ENCODE peak calls at places on chromosomes 13 and 19, in six cellular contexts. Q is B cell; D is SIG-M5; A is adrenal gland; J is AG20443; M is naive thymus-derived CD8-positive, alpha-beta T cell. T is an unnamed sample.

GRCh38 chr19:41363753-41364545 is at the start of gene B9D2:
- DNase-seq in D (peak), M (peak), A (peak), J (peak), Q (peak), T (peak)

GRCh38 chr13:114063545-114064515 is 68.6 kb downstream of the RASA3 start:
- DNase-seq in D (no peak), A (peak), J (peak), Q (no peak), M (no peak), T (no peak)

GRCh38 chr13:24141333-24141910 is 19.1 kb upstream of the SPATA13 start:
- DNase-seq in D (no peak), M (no peak), J (no peak), A (no peak), Q (no peak), T (no peak)

GRCh38 chr19:2428027-2428690 is 773 bp upstream of the TIMM13 start:
- DNase-seq in M (no peak), A (peak), D (no peak), J (peak), Q (no peak), T (no peak)

GRCh38 chr13:95298971-95299627 is 2.2 kb downstream of the ABCC4 start:
- DNase-seq in Q (no peak), M (no peak), J (no peak), A (no peak), D (no peak), T (no peak)

GRCh38 chr13:56700324-56700723 is 440.4 kb upstream of the PRR20A start:
- DNase-seq in M (no peak), A (no peak), Q (no peak), J (no peak), D (no peak), T (no peak)

GRCh38 chr19:33447336-33448158 is 74.0 kb downstream of the CEBPG start:
- DNase-seq in D (no peak), M (no peak), J (no peak), Q (no peak), A (no peak), T (no peak)

GRCh38 chr19:8307400-8307964 is 676 bp downstream of the CD320 start:
- DNase-seq in M (no peak), D (no peak), Q (no peak), J (no peak), A (peak), T (no peak)

GRCh38 chr13:43698743-43699142 is 88.0 kb downstream of the ENOX1 start:
- DNase-seq in Q (no peak), D (no peak), M (no peak), J (peak), A (no peak), T (no peak)

GRCh38 chr13:37984357-37984756 is 114.8 kb upstream of the TRPC4 start:
- DNase-seq in A (no peak), J (no peak), Q (no peak), M (no peak), D (no peak), T (no peak)

GRCh38 chr19:58394821-58395219 is 636 bp upstream of the RNF225 start:
- DNase-seq in D (no peak), Q (no peak), M (no peak), J (no peak), A (no peak), T (no peak)

GRCh38 chr13:67133476-67133875 is 96.7 kb downstream of the PCDH9 start:
- DNase-seq in Q (no peak), J (no peak), A (no peak), D (no peak), M (no peak), T (no peak)

GRCh38 chr19:54137913-54138776 is 583 bp downstream of the CNOT3 start:
- DNase-seq in D (no peak), J (peak), M (peak), A (no peak), Q (no peak), T (peak)

GRCh38 chr13:22801402-22802003 is 379.3 kb upstream of the SGCG start:
- DNase-seq in M (no peak), A (peak), Q (no peak), D (no peak), J (no peak), T (no peak)

GRCh38 chr13:114099191-114099590 is 33.2 kb downstream of the RASA3 start:
- DNase-seq in A (peak), M (no peak), D (no peak), Q (no peak), J (peak), T (no peak)

GRCh38 chr13:49586717-49587116 is 1.4 kb upstream of the RCBTB1 start:
- DNase-seq in A (no peak), M (no peak), J (no peak), Q (no peak), D (no peak), T (no peak)

GRCh38 chr13:113034451-113035208 is 65.6 kb downstream of the MCF2L start:
- DNase-seq in D (no peak), A (peak), J (peak), M (no peak), Q (no peak), T (no peak)

GRCh38 chr13:32246468-32246867 is 68.7 kb downstream of the ZAR1L start:
- DNase-seq in D (peak), J (peak), Q (no peak), M (no peak), A (peak), T (no peak)

GRCh38 chr19:45352471-45352870 is 11.9 kb downstream of the KLC3 start:
- DNase-seq in Q (no peak), J (no peak), D (no peak), M (no peak), A (no peak), T (no peak)

GRCh38 chr13:22915442-22916082 is 265.2 kb upstream of the SGCG start:
- DNase-seq in A (peak), D (no peak), M (no peak), Q (no peak), J (peak), T (no peak)

GRCh38 chr19:13022111-13022858 is 27.0 kb downstream of the NFIX start:
- DNase-seq in D (no peak), A (peak), M (no peak), Q (no peak), J (peak), T (no peak)

GRCh38 chr13:48828962-48829405 is 146.7 kb upstream of the FNDC3A start:
- DNase-seq in D (no peak), J (no peak), Q (no peak), M (no peak), A (no peak), T (no peak)

GRCh38 chr13:33751151-33751550 is 66.8 kb upstream of the RFC3 start:
- DNase-seq in J (peak), D (no peak), Q (no peak), M (no peak), A (no peak), T (no peak)

GRCh38 chr13:114226699-114227323 is 7.9 kb upstream of the CDC16 start:
- DNase-seq in Q (peak), M (peak), A (peak), J (peak), D (no peak), T (peak)

GRCh38 chr19:30649934-30650614 is 277.9 kb downstream of the ZNF536 start:
- DNase-seq in A (peak), D (no peak), M (no peak), J (peak), Q (no peak), T (no peak)

GRCh38 chr19:53057904-53058579 is 13.5 kb downstream of the ERVV-2 start:
- DNase-seq in A (no peak), M (no peak), Q (no peak), D (no peak), J (peak), T (no peak)

T was measured in T-cell.